ENCODE peak calls at places on chromosome 1, in nine cellular contexts. One of them, this sample, is unnamed.

GRCh38 chr1:231636157-231636556 is 9.6 kb downstream of the DISC1 start:
- DNase-seq in stimulated activated naive CD8-positive, alpha-beta T cell treated with anti-CD3 and anti-CD28 coated beads, Interleukin-15, Interleukin-2, amounts not matched to agents 100 U/mL and 50 U/mL, for 24 hours: no peak
- DNase-seq in cardiac fibroblast: peak
- DNase-seq in NCI-H2107: no peak
- DNase-seq in effector CD4-positive, alpha-beta T cell: no peak
- DNase-seq in stimulated activated CD8-positive, alpha-beta memory T cell treated with anti-CD3 and anti-CD28 coated beads, Interleukin-15, amount 100 ng/mL, for 24 hours: no peak
- DNase-seq in HT1080: peak
- DNase-seq in retina: peak
- DNase-seq in HCEC 1CT: peak
- DNase-seq in this sample: peak

GRCh38 chr1:115980998-115981993 is 5.0 kb downstream of the SLC22A15 start:
- DNase-seq in NCI-H2107: no peak
- DNase-seq in stimulated activated CD8-positive, alpha-beta memory T cell treated with anti-CD3 and anti-CD28 coated beads, Interleukin-15, amount 100 ng/mL, for 24 hours: no peak
- DNase-seq in HCEC 1CT: peak
- DNase-seq in stimulated activated naive CD8-positive, alpha-beta T cell treated with anti-CD3 and anti-CD28 coated beads, Interleukin-15, Interleukin-2, amounts not matched to agents 100 U/mL and 50 U/mL, for 24 hours: peak
- DNase-seq in effector CD4-positive, alpha-beta T cell: no peak
- DNase-seq in retina: peak
- DNase-seq in cardiac fibroblast: peak
- DNase-seq in HT1080: peak
- DNase-seq in this sample: peak

GRCh38 chr1:233242827-233243483 is 52.6 kb downstream of the PCNX2 start:
- DNase-seq in cardiac fibroblast: no peak
- DNase-seq in stimulated activated naive CD8-positive, alpha-beta T cell treated with anti-CD3 and anti-CD28 coated beads, Interleukin-15, Interleukin-2, amounts not matched to agents 100 U/mL and 50 U/mL, for 24 hours: no peak
- DNase-seq in retina: no peak
- DNase-seq in HCEC 1CT: no peak
- DNase-seq in HT1080: no peak
- DNase-seq in effector CD4-positive, alpha-beta T cell: no peak
- DNase-seq in NCI-H2107: no peak
- DNase-seq in stimulated activated CD8-positive, alpha-beta memory T cell treated with anti-CD3 and anti-CD28 coated beads, Interleukin-15, amount 100 ng/mL, for 24 hours: no peak
- DNase-seq in this sample: no peak

GRCh38 chr1:40405812-40406211 is 32.3 kb downstream of the SMAP2 start:
- DNase-seq in effector CD4-positive, alpha-beta T cell: no peak
- DNase-seq in HCEC 1CT: no peak
- DNase-seq in stimulated activated naive CD8-positive, alpha-beta T cell treated with anti-CD3 and anti-CD28 coated beads, Interleukin-15, Interleukin-2, amounts not matched to agents 100 U/mL and 50 U/mL, for 24 hours: no peak
- DNase-seq in HT1080: no peak
- DNase-seq in stimulated activated CD8-positive, alpha-beta memory T cell treated with anti-CD3 and anti-CD28 coated beads, Interleukin-15, amount 100 ng/mL, for 24 hours: no peak
- DNase-seq in NCI-H2107: no peak
- DNase-seq in cardiac fibroblast: no peak
- DNase-seq in retina: no peak
- DNase-seq in this sample: no peak

GRCh38 chr1:202915146-202915545 is 11.9 kb downstream of the KLHL12 start:
- DNase-seq in HCEC 1CT: no peak
- DNase-seq in stimulated activated naive CD8-positive, alpha-beta T cell treated with anti-CD3 and anti-CD28 coated beads, Interleukin-15, Interleukin-2, amounts not matched to agents 100 U/mL and 50 U/mL, for 24 hours: no peak
- DNase-seq in stimulated activated CD8-positive, alpha-beta memory T cell treated with anti-CD3 and anti-CD28 coated beads, Interleukin-15, amount 100 ng/mL, for 24 hours: no peak
- DNase-seq in retina: no peak
- DNase-seq in NCI-H2107: no peak
- DNase-seq in cardiac fibroblast: no peak
- DNase-seq in effector CD4-positive, alpha-beta T cell: no peak
- DNase-seq in HT1080: no peak
- DNase-seq in this sample: no peak

GRCh38 chr1:228695015-228695955 is 40.0 kb upstream of the RHOU start:
- DNase-seq in HT1080: no peak
- DNase-seq in stimulated activated naive CD8-positive, alpha-beta T cell treated with anti-CD3 and anti-CD28 coated beads, Interleukin-15, Interleukin-2, amounts not matched to agents 100 U/mL and 50 U/mL, for 24 hours: no peak
- DNase-seq in effector CD4-positive, alpha-beta T cell: no peak
- DNase-seq in cardiac fibroblast: peak
- DNase-seq in stimulated activated CD8-positive, alpha-beta memory T cell treated with anti-CD3 and anti-CD28 coated beads, Interleukin-15, amount 100 ng/mL, for 24 hours: no peak
- DNase-seq in NCI-H2107: no peak
- DNase-seq in retina: no peak
- DNase-seq in HCEC 1CT: no peak
- DNase-seq in this sample: peak

GRCh38 chr1:62082456-62083363 is 111.9 kb upstream of the L1TD1 start:
- DNase-seq in NCI-H2107: no peak
- DNase-seq in HCEC 1CT: peak
- DNase-seq in retina: peak
- DNase-seq in HT1080: peak
- DNase-seq in stimulated activated naive CD8-positive, alpha-beta T cell treated with anti-CD3 and anti-CD28 coated beads, Interleukin-15, Interleukin-2, amounts not matched to agents 100 U/mL and 50 U/mL, for 24 hours: peak
- DNase-seq in cardiac fibroblast: peak
- DNase-seq in effector CD4-positive, alpha-beta T cell: peak
- DNase-seq in stimulated activated CD8-positive, alpha-beta memory T cell treated with anti-CD3 and anti-CD28 coated beads, Interleukin-15, amount 100 ng/mL, for 24 hours: no peak
- DNase-seq in this sample: peak

GRCh38 chr1:79556189-79556588 is 549.7 kb upstream of the ADGRL4 start:
- DNase-seq in stimulated activated CD8-positive, alpha-beta memory T cell treated with anti-CD3 and anti-CD28 coated beads, Interleukin-15, amount 100 ng/mL, for 24 hours: no peak
- DNase-seq in effector CD4-positive, alpha-beta T cell: no peak
- DNase-seq in NCI-H2107: no peak
- DNase-seq in stimulated activated naive CD8-positive, alpha-beta T cell treated with anti-CD3 and anti-CD28 coated beads, Interleukin-15, Interleukin-2, amounts not matched to agents 100 U/mL and 50 U/mL, for 24 hours: no peak
- DNase-seq in HT1080: no peak
- DNase-seq in cardiac fibroblast: no peak
- DNase-seq in HCEC 1CT: no peak
- DNase-seq in retina: no peak
- DNase-seq in this sample: no peak

GRCh38 chr1:186187601-186188000 is 187.5 kb downstream of the TPR start:
- DNase-seq in stimulated activated naive CD8-positive, alpha-beta T cell treated with anti-CD3 and anti-CD28 coated beads, Interleukin-15, Interleukin-2, amounts not matched to agents 100 U/mL and 50 U/mL, for 24 hours: no peak
- DNase-seq in NCI-H2107: no peak
- DNase-seq in stimulated activated CD8-positive, alpha-beta memory T cell treated with anti-CD3 and anti-CD28 coated beads, Interleukin-15, amount 100 ng/mL, for 24 hours: no peak
- DNase-seq in HT1080: no peak
- DNase-seq in HCEC 1CT: no peak
- DNase-seq in effector CD4-positive, alpha-beta T cell: no peak
- DNase-seq in cardiac fibroblast: peak
- DNase-seq in retina: no peak
- DNase-seq in this sample: no peak

GRCh38 chr1:202225131-202225530 is 31.5 kb downstream of the LGR6 start:
- DNase-seq in NCI-H2107: no peak
- DNase-seq in HT1080: no peak
- DNase-seq in stimulated activated CD8-positive, alpha-beta memory T cell treated with anti-CD3 and anti-CD28 coated beads, Interleukin-15, amount 100 ng/mL, for 24 hours: no peak
- DNase-seq in retina: no peak
- DNase-seq in stimulated activated naive CD8-positive, alpha-beta T cell treated with anti-CD3 and anti-CD28 coated beads, Interleukin-15, Interleukin-2, amounts not matched to agents 100 U/mL and 50 U/mL, for 24 hours: no peak
- DNase-seq in HCEC 1CT: no peak
- DNase-seq in cardiac fibroblast: no peak
- DNase-seq in effector CD4-positive, alpha-beta T cell: no peak
- DNase-seq in this sample: no peak

GRCh38 chr1:8815582-8816285 is 1.7 kb downstream of the RERE start:
- DNase-seq in effector CD4-positive, alpha-beta T cell: no peak
- DNase-seq in HCEC 1CT: peak
- DNase-seq in retina: peak
- DNase-seq in stimulated activated naive CD8-positive, alpha-beta T cell treated with anti-CD3 and anti-CD28 coated beads, Interleukin-15, Interleukin-2, amounts not matched to agents 100 U/mL and 50 U/mL, for 24 hours: no peak
- DNase-seq in stimulated activated CD8-positive, alpha-beta memory T cell treated with anti-CD3 and anti-CD28 coated beads, Interleukin-15, amount 100 ng/mL, for 24 hours: no peak
- DNase-seq in cardiac fibroblast: peak
- DNase-seq in NCI-H2107: no peak
- DNase-seq in HT1080: peak
- DNase-seq in this sample: no peak

GRCh38 chr1:185267701-185268100 is 49.3 kb downstream of the IVNS1ABP start:
- DNase-seq in stimulated activated naive CD8-positive, alpha-beta T cell treated with anti-CD3 and anti-CD28 coated beads, Interleukin-15, Interleukin-2, amounts not matched to agents 100 U/mL and 50 U/mL, for 24 hours: no peak
- DNase-seq in stimulated activated CD8-positive, alpha-beta memory T cell treated with anti-CD3 and anti-CD28 coated beads, Interleukin-15, amount 100 ng/mL, for 24 hours: no peak
- DNase-seq in retina: no peak
- DNase-seq in effector CD4-positive, alpha-beta T cell: no peak
- DNase-seq in HT1080: no peak
- DNase-seq in NCI-H2107: no peak
- DNase-seq in HCEC 1CT: no peak
- DNase-seq in cardiac fibroblast: no peak
- DNase-seq in this sample: no peak

GRCh38 chr1:1793481-1794244 is 15.4 kb upstream of the NADK start:
- DNase-seq in cardiac fibroblast: no peak
- DNase-seq in NCI-H2107: no peak
- DNase-seq in stimulated activated naive CD8-positive, alpha-beta T cell treated with anti-CD3 and anti-CD28 coated beads, Interleukin-15, Interleukin-2, amounts not matched to agents 100 U/mL and 50 U/mL, for 24 hours: no peak
- DNase-seq in HCEC 1CT: no peak
- DNase-seq in stimulated activated CD8-positive, alpha-beta memory T cell treated with anti-CD3 and anti-CD28 coated beads, Interleukin-15, amount 100 ng/mL, for 24 hours: no peak
- DNase-seq in effector CD4-positive, alpha-beta T cell: no peak
- DNase-seq in HT1080: no peak
- DNase-seq in retina: no peak
- DNase-seq in this sample: no peak

GRCh38 chr1:109307363-109308021 is 681 bp upstream of the MYBPHL start:
- DNase-seq in effector CD4-positive, alpha-beta T cell: no peak
- DNase-seq in cardiac fibroblast: no peak
- DNase-seq in stimulated activated CD8-positive, alpha-beta memory T cell treated with anti-CD3 and anti-CD28 coated beads, Interleukin-15, amount 100 ng/mL, for 24 hours: no peak
- DNase-seq in HT1080: no peak
- DNase-seq in HCEC 1CT: no peak
- DNase-seq in retina: no peak
- DNase-seq in NCI-H2107: peak
- DNase-seq in stimulated activated naive CD8-positive, alpha-beta T cell treated with anti-CD3 and anti-CD28 coated beads, Interleukin-15, Interleukin-2, amounts not matched to agents 100 U/mL and 50 U/mL, for 24 hours: peak
- DNase-seq in this sample: no peak

GRCh38 chr1:5831600-5832335 is 160.5 kb downstream of the NPHP4 start:
- DNase-seq in retina: no peak
- DNase-seq in stimulated activated CD8-positive, alpha-beta memory T cell treated with anti-CD3 and anti-CD28 coated beads, Interleukin-15, amount 100 ng/mL, for 24 hours: no peak
- DNase-seq in HT1080: no peak
- DNase-seq in stimulated activated naive CD8-positive, alpha-beta T cell treated with anti-CD3 and anti-CD28 coated beads, Interleukin-15, Interleukin-2, amounts not matched to agents 100 U/mL and 50 U/mL, for 24 hours: no peak
- DNase-seq in NCI-H2107: no peak
- DNase-seq in cardiac fibroblast: no peak
- DNase-seq in HCEC 1CT: no peak
- DNase-seq in effector CD4-positive, alpha-beta T cell: no peak
- DNase-seq in this sample: no peak

GRCh38 chr1:224707849-224708725 is 92.0 kb downstream of the CNIH3 start:
- DNase-seq in NCI-H2107: no peak
- DNase-seq in cardiac fibroblast: peak
- DNase-seq in effector CD4-positive, alpha-beta T cell: no peak
- DNase-seq in stimulated activated naive CD8-positive, alpha-beta T cell treated with anti-CD3 and anti-CD28 coated beads, Interleukin-15, Interleukin-2, amounts not matched to agents 100 U/mL and 50 U/mL, for 24 hours: no peak
- DNase-seq in HCEC 1CT: peak
- DNase-seq in retina: no peak
- DNase-seq in HT1080: peak
- DNase-seq in stimulated activated CD8-positive, alpha-beta memory T cell treated with anti-CD3 and anti-CD28 coated beads, Interleukin-15, amount 100 ng/mL, for 24 hours: no peak
- DNase-seq in this sample: peak

GRCh38 chr1:19635646-19636045 is 8.5 kb upstream of the NBL1 start:
- DNase-seq in cardiac fibroblast: no peak
- DNase-seq in stimulated activated CD8-positive, alpha-beta memory T cell treated with anti-CD3 and anti-CD28 coated beads, Interleukin-15, amount 100 ng/mL, for 24 hours: no peak
- DNase-seq in HT1080: peak
- DNase-seq in NCI-H2107: no peak
- DNase-seq in retina: no peak
- DNase-seq in HCEC 1CT: no peak
- DNase-seq in stimulated activated naive CD8-positive, alpha-beta T cell treated with anti-CD3 and anti-CD28 coated beads, Interleukin-15, Interleukin-2, amounts not matched to agents 100 U/mL and 50 U/mL, for 24 hours: no peak
- DNase-seq in effector CD4-positive, alpha-beta T cell: no peak
- DNase-seq in this sample: peak

GRCh38 chr1:226953175-226953800 is 13.2 kb downstream of the COQ8A start:
- DNase-seq in NCI-H2107: no peak
- DNase-seq in stimulated activated CD8-positive, alpha-beta memory T cell treated with anti-CD3 and anti-CD28 coated beads, Interleukin-15, amount 100 ng/mL, for 24 hours: no peak
- DNase-seq in HT1080: no peak
- DNase-seq in stimulated activated naive CD8-positive, alpha-beta T cell treated with anti-CD3 and anti-CD28 coated beads, Interleukin-15, Interleukin-2, amounts not matched to agents 100 U/mL and 50 U/mL, for 24 hours: no peak
- DNase-seq in cardiac fibroblast: no peak
- DNase-seq in HCEC 1CT: peak
- DNase-seq in effector CD4-positive, alpha-beta T cell: no peak
- DNase-seq in retina: no peak
- DNase-seq in this sample: no peak

GRCh38 chr1:32180186-32181060 is 948 bp downstream of the TXLNA start:
- DNase-seq in effector CD4-positive, alpha-beta T cell: no peak
- DNase-seq in cardiac fibroblast: peak
- DNase-seq in retina: no peak
- DNase-seq in NCI-H2107: no peak
- DNase-seq in stimulated activated naive CD8-positive, alpha-beta T cell treated with anti-CD3 and anti-CD28 coated beads, Interleukin-15, Interleukin-2, amounts not matched to agents 100 U/mL and 50 U/mL, for 24 hours: peak
- DNase-seq in HT1080: peak
- DNase-seq in stimulated activated CD8-positive, alpha-beta memory T cell treated with anti-CD3 and anti-CD28 coated beads, Interleukin-15, amount 100 ng/mL, for 24 hours: no peak
- DNase-seq in HCEC 1CT: peak
- DNase-seq in this sample: peak

GRCh38 chr1:212962509-212962908 is 12.2 kb downstream of the VASH2 start:
- DNase-seq in NCI-H2107: no peak
- DNase-seq in stimulated activated naive CD8-positive, alpha-beta T cell treated with anti-CD3 and anti-CD28 coated beads, Interleukin-15, Interleukin-2, amounts not matched to agents 100 U/mL and 50 U/mL, for 24 hours: no peak
- DNase-seq in effector CD4-positive, alpha-beta T cell: no peak
- DNase-seq in HT1080: no peak
- DNase-seq in stimulated activated CD8-positive, alpha-beta memory T cell treated with anti-CD3 and anti-CD28 coated beads, Interleukin-15, amount 100 ng/mL, for 24 hours: no peak
- DNase-seq in cardiac fibroblast: no peak
- DNase-seq in retina: no peak
- DNase-seq in HCEC 1CT: no peak
- DNase-seq in this sample: no peak

GRCh38 chr1:199550384-199551067 is 477.0 kb upstream of the NR5A2 start:
- DNase-seq in stimulated activated naive CD8-positive, alpha-beta T cell treated with anti-CD3 and anti-CD28 coated beads, Interleukin-15, Interleukin-2, amounts not matched to agents 100 U/mL and 50 U/mL, for 24 hours: no peak
- DNase-seq in HT1080: no peak
- DNase-seq in retina: peak
- DNase-seq in effector CD4-positive, alpha-beta T cell: no peak
- DNase-seq in NCI-H2107: peak
- DNase-seq in stimulated activated CD8-positive, alpha-beta memory T cell treated with anti-CD3 and anti-CD28 coated beads, Interleukin-15, amount 100 ng/mL, for 24 hours: no peak
- DNase-seq in HCEC 1CT: peak
- DNase-seq in cardiac fibroblast: peak
- DNase-seq in this sample: peak

GRCh38 chr1:32651461-32652073 is 559 bp downstream of the RBBP4 start:
- DNase-seq in retina: no peak
- DNase-seq in effector CD4-positive, alpha-beta T cell: no peak
- DNase-seq in stimulated activated CD8-positive, alpha-beta memory T cell treated with anti-CD3 and anti-CD28 coated beads, Interleukin-15, amount 100 ng/mL, for 24 hours: no peak
- DNase-seq in cardiac fibroblast: no peak
- DNase-seq in HCEC 1CT: no peak
- DNase-seq in HT1080: no peak
- DNase-seq in NCI-H2107: no peak
- DNase-seq in stimulated activated naive CD8-positive, alpha-beta T cell treated with anti-CD3 and anti-CD28 coated beads, Interleukin-15, Interleukin-2, amounts not matched to agents 100 U/mL and 50 U/mL, for 24 hours: no peak
- DNase-seq in this sample: no peak

GRCh38 chr1:109765483-109765815 is 1.7 kb upstream of the EPS8L3 start:
- DNase-seq in retina: no peak
- DNase-seq in NCI-H2107: no peak
- DNase-seq in effector CD4-positive, alpha-beta T cell: no peak
- DNase-seq in HCEC 1CT: no peak
- DNase-seq in HT1080: no peak
- DNase-seq in cardiac fibroblast: no peak
- DNase-seq in stimulated activated CD8-positive, alpha-beta memory T cell treated with anti-CD3 and anti-CD28 coated beads, Interleukin-15, amount 100 ng/mL, for 24 hours: no peak
- DNase-seq in stimulated activated naive CD8-positive, alpha-beta T cell treated with anti-CD3 and anti-CD28 coated beads, Interleukin-15, Interleukin-2, amounts not matched to agents 100 U/mL and 50 U/mL, for 24 hours: no peak
- DNase-seq in this sample: no peak

GRCh38 chr1:29785137-29785527 is 548.8 kb downstream of the PTPRU start:
- DNase-seq in stimulated activated CD8-positive, alpha-beta memory T cell treated with anti-CD3 and anti-CD28 coated beads, Interleukin-15, amount 100 ng/mL, for 24 hours: no peak
- DNase-seq in effector CD4-positive, alpha-beta T cell: no peak
- DNase-seq in HCEC 1CT: no peak
- DNase-seq in retina: no peak
- DNase-seq in cardiac fibroblast: no peak
- DNase-seq in NCI-H2107: no peak
- DNase-seq in HT1080: no peak
- DNase-seq in stimulated activated naive CD8-positive, alpha-beta T cell treated with anti-CD3 and anti-CD28 coated beads, Interleukin-15, Interleukin-2, amounts not matched to agents 100 U/mL and 50 U/mL, for 24 hours: no peak
- DNase-seq in this sample: no peak

GRCh38 chr1:209756608-209757445 is 974 bp downstream of the TRAF3IP3 start:
- DNase-seq in stimulated activated naive CD8-positive, alpha-beta T cell treated with anti-CD3 and anti-CD28 coated beads, Interleukin-15, Interleukin-2, amounts not matched to agents 100 U/mL and 50 U/mL, for 24 hours: peak
- DNase-seq in retina: no peak
- DNase-seq in HCEC 1CT: no peak
- DNase-seq in NCI-H2107: no peak
- DNase-seq in cardiac fibroblast: no peak
- DNase-seq in HT1080: no peak
- DNase-seq in stimulated activated CD8-positive, alpha-beta memory T cell treated with anti-CD3 and anti-CD28 coated beads, Interleukin-15, amount 100 ng/mL, for 24 hours: no peak
- DNase-seq in effector CD4-positive, alpha-beta T cell: peak
- DNase-seq in this sample: no peak

GRCh38 chr1:223670458-223671159 is 5.1 kb upstream of the CAPN8 start:
- DNase-seq in effector CD4-positive, alpha-beta T cell: no peak
- DNase-seq in HCEC 1CT: peak
- DNase-seq in HT1080: peak
- DNase-seq in retina: peak
- DNase-seq in stimulated activated CD8-positive, alpha-beta memory T cell treated with anti-CD3 and anti-CD28 coated beads, Interleukin-15, amount 100 ng/mL, for 24 hours: no peak
- DNase-seq in stimulated activated naive CD8-positive, alpha-beta T cell treated with anti-CD3 and anti-CD28 coated beads, Interleukin-15, Interleukin-2, amounts not matched to agents 100 U/mL and 50 U/mL, for 24 hours: peak
- DNase-seq in cardiac fibroblast: peak
- DNase-seq in NCI-H2107: no peak
- DNase-seq in this sample: peak

GRCh38 chr1:236072001-236072400 is 7.1 kb upstream of the NID1 start:
- DNase-seq in HCEC 1CT: no peak
- DNase-seq in HT1080: no peak
- DNase-seq in cardiac fibroblast: no peak
- DNase-seq in stimulated activated naive CD8-positive, alpha-beta T cell treated with anti-CD3 and anti-CD28 coated beads, Interleukin-15, Interleukin-2, amounts not matched to agents 100 U/mL and 50 U/mL, for 24 hours: no peak
- DNase-seq in retina: no peak
- DNase-seq in NCI-H2107: no peak
- DNase-seq in stimulated activated CD8-positive, alpha-beta memory T cell treated with anti-CD3 and anti-CD28 coated beads, Interleukin-15, amount 100 ng/mL, for 24 hours: no peak
- DNase-seq in effector CD4-positive, alpha-beta T cell: no peak
- DNase-seq in this sample: no peak

GRCh38 chr1:185594786-185595410 is 139.3 kb upstream of the HMCN1 start:
- DNase-seq in stimulated activated naive CD8-positive, alpha-beta T cell treated with anti-CD3 and anti-CD28 coated beads, Interleukin-15, Interleukin-2, amounts not matched to agents 100 U/mL and 50 U/mL, for 24 hours: no peak
- DNase-seq in HCEC 1CT: no peak
- DNase-seq in HT1080: no peak
- DNase-seq in cardiac fibroblast: no peak
- DNase-seq in NCI-H2107: no peak
- DNase-seq in stimulated activated CD8-positive, alpha-beta memory T cell treated with anti-CD3 and anti-CD28 coated beads, Interleukin-15, amount 100 ng/mL, for 24 hours: no peak
- DNase-seq in effector CD4-positive, alpha-beta T cell: no peak
- DNase-seq in retina: no peak
- DNase-seq in this sample: no peak

GRCh38 chr1:9437931-9438330 is 101.3 kb upstream of the SLC25A33 start:
- DNase-seq in HT1080: no peak
- DNase-seq in HCEC 1CT: peak
- DNase-seq in NCI-H2107: no peak
- DNase-seq in stimulated activated naive CD8-positive, alpha-beta T cell treated with anti-CD3 and anti-CD28 coated beads, Interleukin-15, Interleukin-2, amounts not matched to agents 100 U/mL and 50 U/mL, for 24 hours: no peak
- DNase-seq in effector CD4-positive, alpha-beta T cell: no peak
- DNase-seq in cardiac fibroblast: peak
- DNase-seq in stimulated activated CD8-positive, alpha-beta memory T cell treated with anti-CD3 and anti-CD28 coated beads, Interleukin-15, amount 100 ng/mL, for 24 hours: no peak
- DNase-seq in retina: no peak
- DNase-seq in this sample: peak

GRCh38 chr1:82565546-82565945 is 764.8 kb downstream of the ADGRL2 start:
- DNase-seq in retina: no peak
- DNase-seq in cardiac fibroblast: peak
- DNase-seq in stimulated activated naive CD8-positive, alpha-beta T cell treated with anti-CD3 and anti-CD28 coated beads, Interleukin-15, Interleukin-2, amounts not matched to agents 100 U/mL and 50 U/mL, for 24 hours: no peak
- DNase-seq in NCI-H2107: no peak
- DNase-seq in stimulated activated CD8-positive, alpha-beta memory T cell treated with anti-CD3 and anti-CD28 coated beads, Interleukin-15, amount 100 ng/mL, for 24 hours: no peak
- DNase-seq in HCEC 1CT: no peak
- DNase-seq in effector CD4-positive, alpha-beta T cell: no peak
- DNase-seq in HT1080: peak
- DNase-seq in this sample: peak

GRCh38 chr1:95407864-95408291 is 173.9 kb downstream of the RWDD3 start:
- DNase-seq in effector CD4-positive, alpha-beta T cell: no peak
- DNase-seq in stimulated activated naive CD8-positive, alpha-beta T cell treated with anti-CD3 and anti-CD28 coated beads, Interleukin-15, Interleukin-2, amounts not matched to agents 100 U/mL and 50 U/mL, for 24 hours: no peak
- DNase-seq in NCI-H2107: no peak
- DNase-seq in retina: peak
- DNase-seq in stimulated activated CD8-positive, alpha-beta memory T cell treated with anti-CD3 and anti-CD28 coated beads, Interleukin-15, amount 100 ng/mL, for 24 hours: no peak
- DNase-seq in HCEC 1CT: no peak
- DNase-seq in cardiac fibroblast: no peak
- DNase-seq in HT1080: no peak
- DNase-seq in this sample: no peak